ENCODE peak calls at places on chromosome 17, in four cellular contexts. S is A549, B is NCI-H526, R is EH. L is an unnamed sample.
A peak's percentile ranks its signal among the peaks of the same experiment; 100 is the strongest.

GRCh38 chr17:2387086-2388019 is 13.5 kb downstream of the MNT start:
- DNase-seq in R (no peak), B (no peak), S (no peak), L (no peak)

GRCh38 chr17:68356520-68356919 is 65.2 kb downstream of the ARSG start:
- DNase-seq in B (no peak), S (no peak), R (no peak), L (no peak)

GRCh38 chr17:63116228-63116627 is 150.2 kb downstream of the TANC2 start:
- DNase-seq in S (peak; percentile 38), B (no peak), R (no peak), L (peak; percentile 6)

GRCh38 chr17:45451131-45451530 is 18.5 kb upstream of the ARHGAP27 start:
- DNase-seq in S (peak; percentile 7), B (no peak), R (no peak), L (no peak)

GRCh38 chr17:64291268-64291851 is 28.3 kb upstream of the TEX2 start:
- DNase-seq in B (no peak), S (no peak), R (no peak), L (peak; percentile 60)

GRCh38 chr17:41060052-41060604 is at the start of gene KRTAP2-3:
- DNase-seq in B (no peak), R (peak; percentile 98), S (peak; percentile 49), L (no peak)

GRCh38 chr17:50458290-50458689 is 10.4 kb downstream of the CHAD start:
- DNase-seq in S (no peak), B (no peak), R (no peak), L (no peak)

GRCh38 chr17:31497994-31498826 is 106.7 kb downstream of the RAB11FIP4 start:
- DNase-seq in R (no peak), S (no peak), B (no peak), L (peak; percentile 75)

GRCh38 chr17:20120835-20121234 is 111.7 kb downstream of the SPECC1 start:
- DNase-seq in S (no peak), B (no peak), R (no peak), L (no peak)

GRCh38 chr17:51356084-51356410 is 95.7 kb downstream of the UTP18 start:
- DNase-seq in S (no peak), B (no peak), R (no peak), L (no peak)

GRCh38 chr17:45171338-45172231 is 9.9 kb downstream of the HEXIM2 start:
- DNase-seq in B (no peak), R (peak; percentile 66), S (peak; percentile 84), L (peak; percentile 48)

GRCh38 chr17:40471856-40472732 is 28.8 kb downstream of the IGFBP4 start:
- DNase-seq in B (no peak), R (peak; percentile 77), S (no peak), L (no peak)

GRCh38 chr17:17401271-17401781 is 75.5 kb upstream of the MED9 start:
- DNase-seq in S (peak; percentile 31), R (peak; percentile 62), B (no peak), L (peak; percentile 30)

GRCh38 chr17:20968913-20969616 is 73.7 kb downstream of the USP22 start:
- DNase-seq in R (no peak), S (no peak), B (no peak), L (no peak)

GRCh38 chr17:19380551-19381284 is 2.4 kb downstream of the MAPK7 start:
- DNase-seq in S (no peak), B (no peak), R (no peak), L (no peak)

GRCh38 chr17:5033352-5034015 is 1.7 kb downstream of the SLC52A1 start:
- DNase-seq in S (no peak), R (no peak), B (no peak), L (no peak)

GRCh38 chr17:19244796-19245195 is 7.6 kb downstream of the EPN2 start:
- DNase-seq in S (no peak), R (no peak), B (no peak), L (no peak)

GRCh38 chr17:20995873-20996723 is 46.7 kb downstream of the USP22 start:
- DNase-seq in R (no peak), B (no peak), S (no peak), L (no peak)

GRCh38 chr17:36152639-36153120 is 23.8 kb downstream of the TBC1D3B start:
- DNase-seq in B (no peak), R (peak; percentile 15), S (no peak), L (peak; percentile 4)

GRCh38 chr17:44218344-44219125 is 940 bp downstream of the UBTF start:
- DNase-seq in B (peak; percentile 87), S (peak; percentile 75), R (peak; percentile 92), L (peak; percentile 84)

GRCh38 chr17:76122411-76123126 is 18.5 kb downstream of the FOXJ1 start:
- DNase-seq in S (no peak), B (no peak), R (no peak), L (peak; percentile 17)

GRCh38 chr17:75047398-75048098 is 523 bp downstream of the KCTD2 start:
- DNase-seq in R (peak; percentile 6), S (no peak), B (no peak), L (no peak)

GRCh38 chr17:8062807-8063483 is 24.1 kb downstream of the ALOX15B start:
- DNase-seq in B (no peak), S (no peak), R (no peak), L (no peak)

GRCh38 chr17:80517641-80518040 is 27.0 kb upstream of the RPTOR start:
- DNase-seq in B (no peak), R (no peak), S (no peak), L (no peak)

GRCh38 chr17:30104575-30105339 is 11.9 kb upstream of the NSRP1 start:
- DNase-seq in B (peak; percentile 88), R (peak; percentile 84), S (peak; percentile 81), L (peak; percentile 87)

GRCh38 chr17:45248132-45248936 is 13.6 kb downstream of the SPATA32 start:
- DNase-seq in S (peak; percentile 81), B (no peak), R (no peak), L (peak; percentile 81)

GRCh38 chr17:37650419-37651003 is 7.3 kb upstream of the DDX52 start:
- DNase-seq in S (peak; percentile 67), R (peak; percentile 71), B (no peak), L (peak; percentile 42)

GRCh38 chr17:17685775-17686291 is 4.6 kb downstream of the RAI1 start:
- DNase-seq in B (no peak), S (peak; percentile 67), R (peak; percentile 91), L (no peak)

L was measured in K562.